ENCODE peak calls at places on chromosomes 7 and 10, in four cellular contexts. X is stomach, P is heart left ventricle, R is GM23338. A is an unnamed sample.

GRCh38 chr7:106568680-106569499 is 92.1 kb downstream of the CCDC71L start:
- DNase-seq in X (no peak), P (no peak), R (peak; percentile 49), A (peak; percentile 80)

GRCh38 chr7:134290286-134290685 is 26.4 kb downstream of the SLC35B4 start:
- DNase-seq in X (no peak), P (no peak), R (no peak), A (peak; percentile 54)

GRCh38 chr7:75892634-75893272 is 13.9 kb downstream of the RHBDD2 start:
- DNase-seq in X (peak; percentile 28), P (peak; percentile 51), R (no peak), A (peak; percentile 47)

GRCh38 chr10:74314166-74314565 is 163.1 kb downstream of the ADK start:
- DNase-seq in X (no peak), P (no peak), R (no peak), A (no peak)

GRCh38 chr7:45434404-45434803 is 139.8 kb upstream of the ADCY1 start:
- DNase-seq in X (no peak), P (no peak), R (no peak), A (no peak)

GRCh38 chr7:126529254-126529653 is 723.5 kb downstream of the GRM8 start:
- DNase-seq in X (no peak), P (no peak), R (peak; percentile 5), A (no peak)

GRCh38 chr7:157474685-157475084 is 137.9 kb downstream of the DNAJB6 start:
- DNase-seq in X (peak; percentile 26), P (no peak), R (peak; percentile 70), A (peak; percentile 12)

GRCh38 chr7:4168556-4168955 is 513.5 kb upstream of the FOXK1 start:
- DNase-seq in X (no peak), P (no peak), R (no peak), A (no peak)

GRCh38 chr10:103395754-103396066 is 565 bp downstream of the ATP5MK start:
- DNase-seq in X (no peak), P (no peak), R (peak; percentile 31), A (peak; percentile 0)

GRCh38 chr10:116470768-116471415 is 43.2 kb downstream of the PNLIPRP3 start:
- DNase-seq in X (no peak), P (no peak), R (peak; percentile 80), A (no peak)

GRCh38 chr7:26191974-26192479 is 8.5 kb downstream of the HNRNPA2B1 start:
- DNase-seq in X (no peak), P (no peak), R (no peak), A (no peak)

GRCh38 chr7:68691261-68692216 is 906.7 kb upstream of the AUTS2 start:
- DNase-seq in X (no peak), P (no peak), R (no peak), A (peak; percentile 92)

GRCh38 chr7:129359176-129359575 is 75.1 kb upstream of the STRIP2 start:
- DNase-seq in X (no peak), P (no peak), R (no peak), A (no peak)

GRCh38 chr7:130669051-130669700 is 628 bp upstream of the COPG2 start:
- DNase-seq in X (peak; percentile 26), P (no peak), R (no peak), A (no peak)

GRCh38 chr10:44913312-44914079 is 2.4 kb downstream of the TMEM72 start:
- DNase-seq in X (no peak), P (no peak), R (no peak), A (no peak)

GRCh38 chr10:30488319-30488718 is 54.3 kb downstream of the MAP3K8 start:
- DNase-seq in X (no peak), P (no peak), R (no peak), A (no peak)

GRCh38 chr7:118312966-118313365 is 88.5 kb downstream of the ANKRD7 start:
- DNase-seq in X (no peak), P (no peak), R (no peak), A (no peak)

GRCh38 chr7:22207724-22208225 is 149.2 kb downstream of the RAPGEF5 start:
- DNase-seq in X (no peak), P (no peak), R (no peak), A (no peak)

GRCh38 chr10:48579251-48579960 is 25.5 kb downstream of the ARHGAP22 start:
- DNase-seq in X (no peak), P (no peak), R (no peak), A (peak; percentile 43)

GRCh38 chr7:121932768-121933167 is 59.8 kb downstream of the PTPRZ1 start:
- DNase-seq in X (no peak), P (no peak), R (no peak), A (no peak)

GRCh38 chr7:89602984-89603383 is 551.3 kb upstream of the STEAP1 start:
- DNase-seq in X (no peak), P (no peak), R (no peak), A (no peak)

GRCh38 chr7:68288099-68288498 is 1291.5 kb downstream of the TYW1 start:
- DNase-seq in X (no peak), P (no peak), R (no peak), A (no peak)

GRCh38 chr10:215444-215843 is 80.2 kb downstream of the ZMYND11 start:
- DNase-seq in X (no peak), P (no peak), R (no peak), A (no peak)

GRCh38 chr10:38054361-38054797 is 39.8 kb upstream of the ZNF37A start:
- DNase-seq in X (no peak), P (no peak), R (no peak), A (peak; percentile 87)

GRCh38 chr10:125720002-125720382 is 483 bp downstream of the EDRF1 start:
- DNase-seq in X (no peak), P (no peak), R (no peak), A (peak; percentile 26)

GRCh38 chr7:2211926-2212325 is 20.8 kb downstream of the MAD1L1 start:
- DNase-seq in X (no peak), P (no peak), R (no peak), A (no peak)

GRCh38 chr7:56033671-56034432 is 17.4 kb downstream of the PSPH start:
- DNase-seq in X (peak; percentile 55), P (peak; percentile 44), R (peak; percentile 92), A (peak; percentile 77)
- TF ChIP-seq CTCF in X (peak; percentile 34), P (no peak), R (no peak), A (peak; percentile 21)

DNA sequence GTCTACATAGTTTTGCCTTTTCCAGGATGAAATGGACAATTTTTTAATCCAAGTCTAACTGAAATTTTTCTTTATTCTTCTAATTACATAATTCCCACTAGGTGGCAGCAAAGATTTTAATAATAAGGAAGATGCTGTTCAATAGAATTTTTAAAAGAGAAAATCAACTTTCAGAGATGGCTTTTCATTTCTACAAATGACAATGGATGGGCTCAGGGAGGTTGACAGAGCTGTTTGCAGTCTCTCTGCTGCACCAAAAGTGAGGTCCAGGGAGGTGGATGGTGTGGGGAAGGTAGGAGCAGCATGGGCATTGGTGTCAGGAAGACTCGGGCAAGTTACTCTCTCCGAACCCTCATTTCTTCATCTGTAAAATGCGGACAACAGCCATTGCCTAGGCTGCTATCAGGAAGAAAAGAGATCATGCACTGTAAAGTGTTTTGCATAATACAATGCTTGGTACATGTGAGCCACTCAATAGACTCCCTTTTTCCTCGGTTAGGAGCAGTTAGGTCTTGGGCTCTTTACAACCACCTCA is 107.3 kb downstream of the ABLIM1 start:
- DNase-seq in X (no peak), P (no peak), R (peak; percentile 55), A (peak; percentile 46)
- TF ChIP-seq CTCF in X (peak; percentile 44), P (peak; percentile 62), R (peak; percentile 74), A (peak; percentile 20)

GRCh38 chr7:84610390-84610789 is 415.8 kb upstream of the SEMA3A start:
- DNase-seq in X (no peak), P (no peak), R (no peak), A (no peak)

GRCh38 chr7:84613411-84613810 is 418.8 kb upstream of the SEMA3A start:
- DNase-seq in X (no peak), P (no peak), R (no peak), A (no peak)

GRCh38 chr7:84614821-84615506 is 420.4 kb upstream of the SEMA3A start:
- DNase-seq in X (no peak), P (no peak), R (no peak), A (peak; percentile 41)

GRCh38 chr7:84611391-84611790 is 416.8 kb upstream of the SEMA3A start:
- DNase-seq in X (no peak), P (no peak), R (no peak), A (no peak)

GRCh38 chr7:84612976-84613375 is 418.4 kb upstream of the SEMA3A start:
- DNase-seq in X (no peak), P (no peak), R (no peak), A (peak; percentile 73)
- TF ChIP-seq CTCF in X (no peak), P (no peak), R (no peak), A (no peak)

GRCh38 chr10:12252882-12253546 is 57.0 kb downstream of the CDC123 start:
- DNase-seq in X (no peak), P (no peak), R (peak; percentile 80), A (peak; percentile 16)
- TF ChIP-seq CTCF in X (no peak), P (no peak), R (peak; percentile 75), A (peak; percentile 27)

GRCh38 chr7:47847207-47847606 is 101.1 kb downstream of the PKD1L1 start:
- DNase-seq in X (no peak), P (no peak), R (peak; percentile 28), A (no peak)

GRCh38 chr7:47852330-47853245 is 95.7 kb downstream of the PKD1L1 start:
- DNase-seq in X (no peak), P (no peak), R (peak; percentile 64), A (peak; percentile 16)
- TF ChIP-seq CTCF in X (no peak), P (peak; percentile 23), R (peak; percentile 59), A (peak; percentile 36)

GRCh38 chr7:47170516-47170915 is 411.4 kb downstream of the TNS3 start:
- DNase-seq in X (no peak), P (no peak), R (peak; percentile 31), A (no peak)
- TF ChIP-seq CTCF in X (no peak), P (no peak), R (peak; percentile 59), A (peak; percentile 45)

DNA sequence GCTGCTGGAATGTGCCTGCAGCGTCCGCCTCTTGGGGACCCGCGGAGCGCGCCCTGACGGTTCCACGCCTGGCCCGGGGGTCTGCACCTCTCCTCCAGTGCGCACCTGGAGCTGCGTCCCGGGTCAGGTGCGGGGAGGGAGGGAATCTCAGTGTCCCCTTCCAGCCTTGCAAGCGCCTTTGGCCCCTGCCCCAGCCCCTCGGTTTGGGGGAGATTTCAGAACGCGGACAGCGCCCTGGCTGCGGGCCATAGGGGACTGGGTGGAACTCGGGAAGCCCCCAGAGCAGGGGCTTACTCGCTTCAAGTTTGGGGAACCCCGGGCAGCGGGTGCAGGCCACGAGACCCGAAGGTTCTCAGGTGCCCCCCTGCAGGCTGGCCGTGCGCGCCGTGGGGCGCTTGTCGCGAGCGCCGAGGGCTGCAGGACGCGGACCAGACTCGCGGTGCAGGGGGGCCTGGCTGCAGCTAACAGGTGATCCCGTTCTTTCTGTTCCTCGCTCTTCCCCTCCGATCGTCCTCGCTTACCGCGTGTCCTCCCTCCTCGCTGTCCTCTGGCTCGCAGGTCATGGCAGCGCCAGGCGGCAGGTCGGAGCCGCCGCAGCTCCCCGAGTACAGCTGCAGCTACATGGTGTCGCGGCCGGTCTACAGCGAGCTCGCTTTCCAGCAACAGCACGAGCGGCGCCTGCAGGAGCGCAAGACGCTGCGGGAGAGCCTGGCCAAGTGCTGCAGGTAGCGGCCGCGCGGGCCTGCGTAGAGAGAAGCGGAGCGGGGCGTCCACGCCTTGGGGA is 645 bp downstream of the SLC26A4 start:
- DNase-seq in X (peak; percentile 71), P (peak; percentile 32), R (peak; percentile 84), A (peak; percentile 41)
- TF ChIP-seq CTCF in X (no peak), P (peak; percentile 10), R (no peak), A (no peak)

GRCh38 chr10:97292097-97292861 is at the start of gene ARHGAP19:
- DNase-seq in X (peak; percentile 95), P (peak; percentile 97), R (peak; percentile 99), A (peak; percentile 98)
- TF ChIP-seq CTCF in X (no peak), P (no peak), R (no peak), A (no peak)